ENCODE peak calls at places on chromosomes 4 and X, in ten cellular contexts. B, L, H, W, P, N, J, G, U and Z are unnamed samples.

GRCh38 chr4:83153312-83153915 is 38.9 kb upstream of the PLAC8 start:
- DNase-seq in L (no peak), N (no peak), P (no peak), J (no peak), H (no peak), B (no peak), U (no peak), G (no peak), W (no peak), Z (no peak)

GRCh38 chr4:86845593-86845992 is 3.6 kb downstream of the SLC10A6 start:
- DNase-seq in W (no peak), J (no peak), L (no peak), H (peak; percentile 89), P (no peak), U (peak; percentile 36), G (no peak), B (no peak), N (no peak), Z (no peak)

GRCh38 chr4:76067652-76068286 is 6.7 kb upstream of the ART3 start:
- DNase-seq in N (peak; percentile 71), H (peak; percentile 55), W (peak; percentile 82), U (peak; percentile 83), G (peak; percentile 74), B (peak; percentile 15), J (peak; percentile 53), P (peak; percentile 74), L (peak; percentile 84), Z (peak; percentile 51)

GRCh38 chrX:140765043-140765784 is 55.7 kb downstream of the LINC00632 start:
- DNase-seq in J (no peak), U (no peak), N (no peak), B (no peak), P (no peak), L (peak; percentile 10), H (no peak), G (no peak), W (no peak), Z (no peak)

GRCh38 chrX:58025979-58026378 is 115.7 kb upstream of the ZXDA start:
- DNase-seq in G (peak; percentile 6), W (peak; percentile 28), L (peak; percentile 16), H (peak; percentile 9), B (no peak), J (no peak), P (no peak), N (peak; percentile 37), U (peak; percentile 52), Z (peak; percentile 13)

GRCh38 chr4:6443035-6444023 is 29.1 kb downstream of the PPP2R2C start:
- DNase-seq in B (no peak), P (no peak), U (peak; percentile 6), J (no peak), N (no peak), W (no peak), L (no peak), G (no peak), H (no peak), Z (no peak)

GRCh38 chr4:111398906-111399330 is 746.3 kb upstream of the FAM241A start:
- DNase-seq in U (no peak), H (no peak), J (no peak), L (no peak), P (no peak), N (no peak), G (no peak), B (no peak), W (peak; percentile 9), Z (no peak)

GRCh38 chrX:39815621-39816020 is 282.1 kb downstream of the BCOR start:
- DNase-seq in N (no peak), G (no peak), L (no peak), P (no peak), B (no peak), W (no peak), H (no peak), J (no peak), U (no peak), Z (no peak)

GRCh38 chr4:153950100-153950979 is 161.5 kb upstream of the SFRP2 start:
- DNase-seq in G (peak; percentile 46), H (peak; percentile 3), P (no peak), W (no peak), B (no peak), U (no peak), J (no peak), N (no peak), L (no peak), Z (no peak)

GRCh38 chr4:149997881-149998421 is 80.3 kb upstream of the DCLK2 start:
- DNase-seq in J (no peak), L (peak; percentile 38), H (peak; percentile 84), U (peak; percentile 60), B (no peak), P (no peak), G (peak; percentile 47), W (peak; percentile 10), N (no peak), Z (no peak)

GRCh38 chrX:13252726-13253125 is 67.1 kb downstream of the ATXN3L start:
- DNase-seq in P (no peak), U (no peak), N (no peak), G (no peak), B (no peak), J (no peak), W (no peak), H (no peak), L (no peak), Z (no peak)

GRCh38 chr4:92305148-92305877 is 1.5 kb downstream of the GRID2 start:
- DNase-seq in H (peak; percentile 29), P (peak; percentile 70), J (peak; percentile 13), N (no peak), W (peak; percentile 88), G (no peak), L (peak; percentile 60), U (peak; percentile 29), B (peak; percentile 0), Z (no peak)

GRCh38 chr4:169557061-169557636 is 55.2 kb downstream of the NEK1 start:
- DNase-seq in P (no peak), N (no peak), J (no peak), W (no peak), H (no peak), B (no peak), U (no peak), G (peak; percentile 7), L (no peak), Z (no peak)

GRCh38 chr4:5973033-5973432 is 45.2 kb downstream of the C4orf50 start:
- DNase-seq in J (no peak), U (no peak), G (no peak), P (peak; percentile 32), H (no peak), W (no peak), B (no peak), N (no peak), L (no peak), Z (no peak)

GRCh38 chr4:104508224-104508623 is 13.5 kb upstream of the CXXC4 start:
- DNase-seq in U (no peak), J (no peak), N (no peak), H (no peak), L (no peak), W (no peak), B (no peak), G (no peak), P (no peak), Z (no peak)

GRCh38 chrX:97538745-97539144 is 655.0 kb downstream of the RPA4 start:
- DNase-seq in H (no peak), L (no peak), J (no peak), W (no peak), U (no peak), N (no peak), P (no peak), B (no peak), G (no peak), Z (no peak)

GRCh38 chr4:6538586-6538985 is 36.4 kb upstream of the MAN2B2 start:
- DNase-seq in W (peak; percentile 37), G (no peak), N (no peak), U (no peak), H (no peak), B (no peak), L (no peak), P (no peak), J (no peak), Z (no peak)

GRCh38 chr4:87005690-87006461 is 71.1 kb downstream of the AFF1 start:
- DNase-seq in U (no peak), P (no peak), J (peak; percentile 26), W (no peak), L (peak; percentile 24), N (peak; percentile 32), G (no peak), B (peak; percentile 1), H (no peak), Z (no peak)

GRCh38 chrX:56402207-56402606 is 161.2 kb upstream of the UBQLN2 start:
- DNase-seq in B (no peak), N (no peak), U (no peak), W (no peak), G (no peak), P (no peak), L (no peak), H (no peak), J (no peak), Z (no peak)